ENCODE peak calls at places on chromosomes 5 and 9, in ten cellular contexts. Y is breast epithelium, C is upper lobe of right lung, F is mammary epithelial cell, L is cardiac muscle cell, P is astrocyte, N is heart left ventricle, W is MM.1S, R is colonic mucosa, K is transverse colon. D is an unnamed sample. For H3K36me3, the result is how much of the 10 kb centered on the place peaks cover.

GRCh38 chr9:65426231-65426630 is 141.2 kb upstream of the FOXD4L5 start:
- DNase-seq in Y (no peak), C (peak), F (no peak), L (no peak), P (no peak), N (no peak), W (no peak), R (no peak), K (no peak), D (no peak)

GRCh38 chr5:27830551-27830950 is 792.2 kb upstream of the CDH9 start:
- DNase-seq in Y (no peak), C (no peak), F (no peak), L (peak), P (peak), N (no peak), W (no peak), R (no peak), K (no peak), D (no peak)

GRCh38 chr9:75891277-75892167 is 1.0 kb downstream of the PCSK5 start:
- DNase-seq in Y (no peak), C (peak), F (peak), L (peak), P (peak), N (peak), W (peak), R (peak), K (peak), D (no peak)

GRCh38 chr9:114336157-114336556 is 6.5 kb downstream of the ORM2 start:
- DNase-seq in Y (no peak), C (no peak), F (no peak), L (no peak), P (no peak), N (no peak), W (no peak), R (no peak), K (no peak), D (no peak)

GRCh38 chr5:135154197-135154596 is 120.2 kb upstream of the PITX1 start:
- DNase-seq in Y (no peak), C (no peak), F (peak), L (peak), P (no peak), N (no peak), W (no peak), R (no peak), K (no peak), D (no peak)

GRCh38 chr5:61618577-61618976 is 286.5 kb downstream of the ZSWIM6 start:
- DNase-seq in Y (no peak), C (no peak), F (no peak), L (no peak), P (no peak), N (no peak), W (no peak), R (no peak), K (no peak), D (no peak)

GRCh38 chr5:39191216-39191615 is 28.1 kb downstream of the FYB1 start:
- DNase-seq in Y (no peak), C (no peak), F (no peak), L (no peak), P (no peak), N (no peak), W (peak), R (no peak), K (no peak), D (no peak)

GRCh38 chr9:93636667-93637066 is 60.3 kb downstream of the PHF2 start:
- DNase-seq in Y (no peak), C (no peak), F (no peak), L (no peak), P (no peak), N (no peak), W (no peak), R (no peak), K (peak), D (no peak)

GRCh38 chr5:126998895-126999570 is 31.3 kb downstream of the MARCHF3 start:
- DNase-seq in Y (no peak), C (no peak), F (no peak), L (no peak), P (no peak), N (no peak), W (no peak), R (no peak), K (no peak), D (no peak)

GRCh38 chr9:116007824-116008223 is 145.8 kb upstream of the PAPPA start:
- DNase-seq in Y (no peak), C (no peak), F (no peak), L (no peak), P (no peak), N (no peak), W (no peak), R (no peak), K (no peak), D (no peak)

GRCh38 chr9:34783951-34784487 is 74.1 kb upstream of the CCL21 start:
- DNase-seq in Y (no peak), C (no peak), F (no peak), L (no peak), P (no peak), N (no peak), W (no peak), R (no peak), K (no peak), D (no peak)

GRCh38 chr5:111942661-111943401 is 185.8 kb upstream of the NREP start:
- DNase-seq in Y (no peak), C (no peak), F (no peak), L (no peak), P (no peak), N (no peak), W (no peak), R (no peak), K (no peak), D (no peak)

GRCh38 chr5:39755452-39755851 is 330.7 kb upstream of the DAB2 start:
- DNase-seq in Y (no peak), C (no peak), F (no peak), L (no peak), P (no peak), N (no peak), W (no peak), R (no peak), K (no peak), D (no peak)

GRCh38 chr9:98983295-98984268 is 39.9 kb downstream of the COL15A1 start:
- DNase-seq in Y (no peak), C (no peak), F (peak), L (peak), P (peak), N (no peak), W (no peak), R (no peak), K (no peak), D (no peak)

GRCh38 chr5:31657315-31657714 is 18.4 kb downstream of the PDZD2 start:
- DNase-seq in Y (no peak), C (no peak), F (no peak), L (no peak), P (no peak), N (peak), W (no peak), R (no peak), K (no peak), D (no peak)

GRCh38 chr5:176712546-176713297 is 65.4 kb downstream of the TSPAN17 start:
- DNase-seq in Y (no peak), C (no peak), F (no peak), L (no peak), P (no peak), N (no peak), W (no peak), R (no peak), K (no peak), D (no peak)

GRCh38 chr5:134240421-134240962 is 14.6 kb upstream of the PPP2CA start:
- DNase-seq in Y (no peak), C (no peak), F (peak), L (peak), P (peak), N (peak), W (no peak), R (no peak), K (no peak), D (no peak)

GRCh38 chr5:66987949-66988838 is 208.4 kb downstream of the CD180 start:
- DNase-seq in Y (no peak), C (no peak), F (no peak), L (peak), P (no peak), N (no peak), W (peak), R (no peak), K (no peak), D (no peak)

GRCh38 chr5:4295663-4296339 is 700.2 kb downstream of the IRX1 start:
- DNase-seq in Y (no peak), C (no peak), F (peak), L (no peak), P (peak), N (no peak), W (no peak), R (no peak), K (no peak), D (no peak)

GRCh38 chr5:139046551-139046950 is 151.6 kb downstream of the SIL1 start:
- DNase-seq in Y (no peak), C (no peak), F (peak), L (no peak), P (no peak), N (no peak), W (no peak), R (no peak), K (no peak), D (no peak)

GRCh38 chr9:81671880-81672280 is 17.5 kb downstream of the TLE1 start:
- DNase-seq in Y (no peak), C (peak), F (no peak), L (peak), P (peak), N (peak), W (no peak), R (peak), K (peak), D (no peak)

GRCh38 chr9:88828018-88828417 is 163.2 kb upstream of the S1PR3 start:
- DNase-seq in Y (no peak), C (no peak), F (no peak), L (peak), P (no peak), N (no peak), W (no peak), R (no peak), K (no peak), D (no peak)

GRCh38 chr5:135114759-135115158 is 80.7 kb upstream of the PITX1 start:
- DNase-seq in Y (no peak), C (no peak), F (peak), L (no peak), P (no peak), N (no peak), W (no peak), R (no peak), K (no peak), D (no peak)

GRCh38 chr5:153551537-153552079 is 61.1 kb downstream of the GRIA1 start:
- DNase-seq in Y (no peak), C (no peak), F (peak), L (peak), P (peak), N (no peak), W (no peak), R (no peak), K (no peak), D (no peak)

GRCh38 chr9:96486351-96487029 is 36.5 kb downstream of the HABP4 start:
- DNase-seq in Y (no peak), C (peak), F (no peak), L (peak), P (peak), N (peak), W (no peak), R (peak), K (peak), D (no peak)

GRCh38 chr9:12716823-12717222 is 23.6 kb downstream of the TYRP1 start:
- DNase-seq in Y (no peak), C (no peak), F (no peak), L (no peak), P (no peak), N (no peak), W (peak), R (no peak), K (no peak), D (no peak)

GRCh38 chr9:15154677-15155076 is 152.3 kb downstream of the TTC39B start:
- DNase-seq in Y (no peak), C (no peak), F (no peak), L (no peak), P (no peak), N (no peak), W (no peak), R (no peak), K (no peak), D (no peak)

GRCh38 chr5:14261237-14261636 is 118.1 kb downstream of the TRIO start:
- DNase-seq in Y (no peak), C (no peak), F (no peak), L (no peak), P (no peak), N (no peak), W (no peak), R (no peak), K (no peak), D (no peak)

GRCh38 chr9:123322771-123323481 is 33.1 kb upstream of the CRB2 start:
- DNase-seq in Y (no peak), C (no peak), F (no peak), L (no peak), P (no peak), N (no peak), W (peak), R (no peak), K (peak), D (peak)

GRCh38 chr5:59293700-59294099 is 599.8 kb downstream of the PDE4D start:
- DNase-seq in Y (no peak), C (no peak), F (peak), L (no peak), P (peak), N (no peak), W (no peak), R (no peak), K (no peak), D (no peak)

GRCh38 chr5:143541943-143542797 is 138.7 kb upstream of the NR3C1 start:
- DNase-seq in Y (no peak), C (no peak), F (peak), L (no peak), P (peak), N (no peak), W (no peak), R (no peak), K (no peak), D (no peak)
- H3K27ac ChIP-seq in Y (no peak), C (no peak), F (no peak), L (no peak), P (no peak), N (no peak), W (no peak), R (no peak), K (no peak), D (no peak)

GRCh38 chr9:127809562-127810377 is 7.1 kb downstream of the FPGS start:
- DNase-seq in Y (no peak), C (peak), F (peak), L (peak), P (no peak), N (no peak), W (no peak), R (peak), K (peak), D (peak)
- H3K36me3 ChIP-seq in Y (under half), C (half or more), F (under half), L (under half), P (under half), N (half or more), W (under half), R (under half), K (under half), D (under half)

DNA sequence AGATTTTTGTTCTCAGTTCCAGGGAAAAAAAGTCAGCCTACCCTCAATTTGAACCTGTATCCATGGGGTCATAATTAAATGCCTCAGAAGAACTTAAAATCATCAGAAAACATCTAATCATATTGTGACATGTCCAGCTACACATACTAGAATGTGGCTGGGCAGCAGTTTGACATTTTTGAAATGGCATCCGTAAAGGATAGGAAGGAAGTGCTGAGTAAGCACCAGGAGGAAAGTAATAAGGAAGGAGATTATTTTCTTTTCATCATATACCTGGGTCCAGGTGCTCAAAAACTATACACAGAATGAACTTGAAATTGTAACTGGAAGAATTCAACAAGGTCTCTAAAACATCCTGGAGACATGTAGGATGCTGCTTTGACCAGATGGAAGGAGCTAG is 116.9 kb upstream of the RAI14 start:
- DNase-seq in Y (no peak), C (no peak), F (no peak), L (no peak), P (no peak), N (no peak), W (no peak), R (no peak), K (no peak), D (no peak)
- TF ChIP-seq CTCF in Y (no peak), C (no peak), F (no peak), L (no peak), P (no peak), N (no peak), W (no peak), R (no peak), K (no peak), D (no peak)

GRCh38 chr9:128006360-128007024 is 25.7 kb upstream of the EEIG1 start:
- DNase-seq in Y (no peak), C (no peak), F (peak), L (no peak), P (peak), N (no peak), W (no peak), R (no peak), K (no peak), D (no peak)

GRCh38 chr9:128007566-128008138 is 26.9 kb upstream of the EEIG1 start:
- DNase-seq in Y (no peak), C (peak), F (peak), L (peak), P (peak), N (peak), W (peak), R (peak), K (peak), D (peak)

GRCh38 chr9:128009639-128010038 is 28.9 kb upstream of the EEIG1 start:
- DNase-seq in Y (no peak), C (no peak), F (no peak), L (no peak), P (no peak), N (no peak), W (no peak), R (no peak), K (no peak), D (no peak)

GRCh38 chr9:128008171-128008570 is 27.4 kb upstream of the EEIG1 start:
- DNase-seq in Y (no peak), C (no peak), F (no peak), L (no peak), P (no peak), N (no peak), W (no peak), R (no peak), K (no peak), D (no peak)

GRCh38 chr9:128011071-128011817 is 30.5 kb upstream of the EEIG1 start:
- DNase-seq in Y (no peak), C (peak), F (no peak), L (peak), P (no peak), N (no peak), W (no peak), R (peak), K (peak), D (peak)
- H3K27ac ChIP-seq in Y (peak), C (peak), F (no peak), L (no peak), P (no peak), N (no peak), W (no peak), R (no peak), K (no peak), D (no peak)

GRCh38 chr9:38372685-38373619 is 19.6 kb upstream of the ALDH1B1 start:
- DNase-seq in Y (no peak), C (no peak), F (no peak), L (no peak), P (no peak), N (no peak), W (no peak), R (no peak), K (no peak), D (no peak)

GRCh38 chr9:38370231-38370630 is 22.3 kb upstream of the ALDH1B1 start:
- DNase-seq in Y (no peak), C (no peak), F (no peak), L (no peak), P (no peak), N (no peak), W (no peak), R (no peak), K (no peak), D (no peak)

GRCh38 chr9:38373679-38374078 is 18.8 kb upstream of the ALDH1B1 start:
- DNase-seq in Y (no peak), C (no peak), F (no peak), L (no peak), P (no peak), N (no peak), W (no peak), R (no peak), K (no peak), D (no peak)

GRCh38 chr9:38368731-38369130 is 23.8 kb upstream of the ALDH1B1 start:
- DNase-seq in Y (no peak), C (no peak), F (peak), L (no peak), P (no peak), N (no peak), W (no peak), R (no peak), K (no peak), D (no peak)

GRCh38 chr9:38371495-38371894 is 21.0 kb upstream of the ALDH1B1 start:
- DNase-seq in Y (no peak), C (no peak), F (peak), L (peak), P (peak), N (no peak), W (peak), R (peak), K (peak), D (peak)
- H3K36me3 ChIP-seq in Y (under half), C (under half), F (under half), L (under half), P (under half), N (under half), W (under half), R (under half), K (under half), D (under half)

DNA sequence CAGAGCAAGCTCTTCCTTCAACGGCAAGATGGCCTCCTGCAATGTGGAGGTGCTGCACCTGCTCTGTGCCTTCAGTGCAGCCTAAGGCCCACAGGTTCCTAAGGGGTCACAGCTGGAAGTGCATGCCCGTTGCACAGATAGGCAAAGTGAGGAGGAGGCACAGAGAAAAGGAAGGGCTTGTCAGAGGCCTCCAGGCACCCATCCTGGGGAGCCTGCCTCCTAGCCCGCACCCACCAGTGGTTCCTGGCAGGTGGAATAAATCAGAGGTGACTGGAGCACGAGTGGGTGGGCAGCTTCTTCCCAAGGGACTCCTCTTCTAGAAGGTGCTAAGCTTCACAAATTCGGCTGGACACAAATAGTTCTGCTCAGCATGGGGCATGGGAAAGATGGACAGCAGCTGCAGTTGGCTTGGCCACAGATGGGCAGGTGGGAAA is 52.8 kb upstream of the STXBP1 start:
- DNase-seq in Y (no peak), C (no peak), F (no peak), L (no peak), P (no peak), N (no peak), W (no peak), R (no peak), K (no peak), D (no peak)
- TF ChIP-seq CTCF in Y (no peak), C (no peak), F (no peak), L (no peak), P (no peak), N (no peak), W (no peak), R (no peak), K (no peak), D (no peak)